ENCODE peak calls at places on chromosomes 11 and 22, in five cellular contexts. X is psoas muscle; A is CD8-positive, alpha-beta memory T cell; K is GM23338; O is fibroblast of mammary gland. C is an unnamed sample.

GRCh38 chr22:50576070-50576469 is 2.2 kb downstream of the CPT1B start:
- DNase-seq in K (peak), A (no peak), X (no peak), O (peak), C (peak)

GRCh38 chr11:9600651-9601040 is 27.2 kb downstream of the WEE1 start:
- DNase-seq in K (no peak), X (no peak), O (no peak), A (no peak), C (peak)

GRCh38 chr11:69799582-69799981 is 19.6 kb downstream of the FGF3 start:
- DNase-seq in A (no peak), X (no peak), O (peak), K (peak), C (no peak)

GRCh38 chr11:125123947-125124633 is 12.7 kb upstream of the TMEM218 start:
- DNase-seq in X (peak), K (peak), A (peak), O (peak), C (peak)

GRCh38 chr22:49954354-49954753 is 6.2 kb upstream of the PIM3 start:
- DNase-seq in O (no peak), K (no peak), X (peak), A (no peak), C (no peak)

GRCh38 chr11:86101941-86102407 is 33.1 kb upstream of the PICALM start:
- DNase-seq in X (no peak), O (peak), K (no peak), A (no peak), C (peak)

GRCh38 chr11:64694821-64695365 is 28.1 kb downstream of the NRXN2 start:
- DNase-seq in A (no peak), K (peak), X (no peak), O (no peak), C (no peak)

GRCh38 chr11:44608654-44609027 is 43.2 kb downstream of the CD82 start:
- DNase-seq in X (no peak), A (no peak), O (no peak), K (no peak), C (no peak)

GRCh38 chr11:112805658-112806057 is 155.6 kb upstream of the NCAM1 start:
- DNase-seq in K (no peak), A (no peak), X (no peak), O (no peak), C (no peak)

GRCh38 chr22:46577361-46578249 is 40.2 kb upstream of the CELSR1 start:
- DNase-seq in X (no peak), A (no peak), K (no peak), O (no peak), C (no peak)

GRCh38 chr11:106391771-106392412 is 314.4 kb downstream of the AASDHPPT start:
- DNase-seq in K (no peak), X (no peak), O (peak), A (no peak), C (peak)

GRCh38 chr11:96219981-96220623 is 122.9 kb downstream of the MAML2 start:
- DNase-seq in K (peak), X (no peak), O (peak), A (no peak), C (peak)

GRCh38 chr11:61514050-61514917 is 5.7 kb downstream of the LRRC10B start:
- DNase-seq in K (peak), A (no peak), X (no peak), O (no peak), C (no peak)

GRCh38 chr22:27993201-27993635 is 74.2 kb upstream of the PITPNB start:
- DNase-seq in A (no peak), X (no peak), O (no peak), K (no peak), C (no peak)

GRCh38 chr11:1761110-1761856 is 2.4 kb downstream of the CTSD start:
- DNase-seq in X (peak), A (no peak), O (no peak), K (no peak), C (no peak)

GRCh38 chr11:23079382-23079813 is 219.1 kb upstream of the CCDC179 start:
- DNase-seq in O (peak), K (no peak), X (no peak), A (no peak), C (peak)

GRCh38 chr11:44968510-44968909 is 17.8 kb upstream of the TP53I11 start:
- DNase-seq in X (no peak), K (no peak), O (no peak), A (no peak), C (no peak)

GRCh38 chr11:125431481-125431880 is 64.6 kb downstream of the FEZ1 start:
- DNase-seq in A (no peak), X (no peak), O (no peak), K (no peak), C (no peak)

GRCh38 chr11:45805305-45806071 is 539 bp downstream of the SLC35C1 start:
- DNase-seq in A (no peak), K (peak), X (peak), O (peak), C (peak)

GRCh38 chr22:37823134-37823985 is at the start of gene GALR3:
- DNase-seq in A (no peak), K (no peak), X (no peak), O (no peak), C (no peak)

GRCh38 chr22:28349114-28349513 is 330.5 kb downstream of the TTC28 start:
- DNase-seq in O (no peak), K (no peak), A (no peak), X (no peak), C (no peak)

GRCh38 chr22:24427500-24428164 is at the start of gene ADORA2A:
- DNase-seq in K (peak), O (no peak), A (peak), X (no peak), C (no peak)

GRCh38 chr11:45045692-45046471 is 95.2 kb upstream of the TP53I11 start:
- DNase-seq in X (peak), O (peak), A (no peak), K (no peak), C (peak)

GRCh38 chr11:316031-316701 is 2.3 kb downstream of the IFITM1 start:
- DNase-seq in X (no peak), O (no peak), K (no peak), A (peak), C (no peak)

GRCh38 chr22:24156146-24156914 is 25.0 kb upstream of the SUSD2 start:
- DNase-seq in K (peak), X (no peak), O (peak), A (peak), C (peak)

GRCh38 chr11:121300313-121300971 is 7.9 kb downstream of the SC5D start:
- DNase-seq in A (no peak), O (peak), K (no peak), X (no peak), C (no peak)

GRCh38 chr22:23894710-23895598 is 771 bp downstream of the MIF start:
- DNase-seq in A (peak), X (peak), O (peak), K (peak), C (peak)

GRCh38 chr11:65927904-65928397 is 8.7 kb downstream of the DRAP1 start:
- DNase-seq in A (peak), O (no peak), X (no peak), K (no peak), C (peak)

GRCh38 chr11:111571829-111572501 is 30.3 kb upstream of the SIK2 start:
- DNase-seq in K (no peak), O (peak), A (no peak), X (no peak), C (no peak)

GRCh38 chr11:35142481-35143207 is 3.7 kb downstream of the CD44 start:
- DNase-seq in O (peak), K (peak), X (no peak), A (no peak), C (peak)
- H3K4me3 ChIP-seq in O (peak), K (no peak), X (no peak), A (peak), C (peak)

GRCh38 chr11:68215087-68215445 is 2.0 kb upstream of the KMT5B start:
- DNase-seq in X (no peak), A (no peak), O (no peak), K (no peak), C (no peak)
- H3K4me3 ChIP-seq in X (no peak), A (no peak), O (no peak), K (no peak), C (no peak)

DNA sequence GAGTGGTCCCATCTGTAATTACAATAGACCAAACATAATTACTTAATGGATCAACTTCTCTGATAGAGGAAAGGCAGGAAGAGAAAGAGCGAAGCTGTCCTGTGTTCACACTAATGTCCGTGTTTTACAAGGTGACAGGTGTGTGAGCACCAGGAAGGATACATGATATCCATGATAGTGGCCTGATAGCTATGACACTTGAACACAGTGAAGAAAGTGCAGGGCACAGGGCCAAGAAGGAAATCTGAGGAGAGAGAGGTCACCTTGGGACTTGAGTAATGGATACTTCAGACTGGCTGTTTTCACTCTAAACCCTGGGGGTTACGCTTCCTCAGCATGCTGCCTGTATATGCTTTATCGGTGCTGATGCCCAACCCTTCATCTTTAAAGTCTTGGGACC is 29.4 kb downstream of the TUB start:
- DNase-seq in O (no peak), K (no peak), X (no peak), A (no peak), C (no peak)
- H3K4me3 ChIP-seq in O (no peak), K (no peak), X (no peak), A (no peak), C (no peak)

GRCh38 chr11:73141031-73141308 is 1.1 kb downstream of the FCHSD2 start:
- DNase-seq in A (no peak), K (no peak), X (peak), O (peak), C (no peak)

GRCh38 chr11:73141309-73142127 is 600 bp downstream of the FCHSD2 start:
- DNase-seq in A (peak), K (peak), O (peak), X (peak), C (peak)

GRCh38 chr11:73142128-73142377 is at the start of gene FCHSD2:
- DNase-seq in A (no peak), X (no peak), O (no peak), K (no peak), C (no peak)

GRCh38 chr11:73139476-73140198 is 2.5 kb downstream of the FCHSD2 start:
- DNase-seq in O (peak), K (no peak), A (no peak), X (no peak), C (peak)

GRCh38 chr11:73140213-73141030 is 1.7 kb downstream of the FCHSD2 start:
- DNase-seq in A (no peak), O (peak), X (peak), K (peak), C (peak)
- H3K4me3 ChIP-seq in A (peak), O (peak), X (peak), K (peak), C (peak)

GRCh38 chr11:128482092-128482491 is 105.3 kb downstream of the ETS1 start:
- DNase-seq in K (no peak), O (no peak), A (no peak), X (no peak), C (no peak)

GRCh38 chr11:128484172-128484571 is 103.2 kb downstream of the ETS1 start:
- DNase-seq in O (no peak), K (peak), A (no peak), X (no peak), C (no peak)

GRCh38 chr11:128483211-128483788 is 104.1 kb downstream of the ETS1 start:
- DNase-seq in X (no peak), A (no peak), O (no peak), K (no peak), C (no peak)

GRCh38 chr11:128481135-128481534 is 106.2 kb downstream of the ETS1 start:
- DNase-seq in X (no peak), K (no peak), A (no peak), O (peak), C (peak)

DNA sequence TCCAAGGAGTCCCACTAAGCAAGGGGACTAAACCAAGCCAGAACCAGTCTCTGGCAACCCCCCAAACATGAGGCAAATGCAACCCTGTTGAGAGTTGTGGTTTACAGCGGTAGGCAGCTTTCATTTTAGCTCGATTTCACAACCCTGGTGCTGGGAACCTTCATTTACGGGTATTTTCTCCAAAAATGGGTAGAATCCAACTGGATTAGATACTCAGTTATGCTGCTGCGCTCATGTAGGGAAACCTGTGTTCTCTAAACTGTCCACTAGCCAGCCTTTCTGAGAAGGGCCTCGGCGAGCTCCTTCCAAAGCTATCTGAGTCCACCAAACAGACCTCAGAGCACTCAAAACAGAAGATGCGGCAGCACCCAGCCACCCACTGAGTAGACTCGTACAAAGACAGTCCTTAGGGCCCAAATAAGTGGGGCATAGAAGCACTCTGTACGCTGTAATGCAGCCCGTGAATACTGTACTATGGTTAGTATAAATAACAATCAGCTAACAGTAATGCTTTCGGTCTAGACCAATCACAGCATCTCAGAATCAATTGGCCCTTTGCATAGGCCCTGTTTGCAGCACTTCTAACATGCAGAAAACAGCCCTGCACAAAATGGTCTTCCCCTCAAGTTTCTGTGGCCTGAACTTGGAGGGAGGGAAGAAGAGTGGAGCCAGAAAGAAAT is 104.7 kb downstream of the ETS1 start:
- DNase-seq in K (no peak), O (peak), X (peak), A (peak), C (peak)
- H3K4me3 ChIP-seq in K (no peak), O (no peak), X (peak), A (peak), C (no peak)

DNA sequence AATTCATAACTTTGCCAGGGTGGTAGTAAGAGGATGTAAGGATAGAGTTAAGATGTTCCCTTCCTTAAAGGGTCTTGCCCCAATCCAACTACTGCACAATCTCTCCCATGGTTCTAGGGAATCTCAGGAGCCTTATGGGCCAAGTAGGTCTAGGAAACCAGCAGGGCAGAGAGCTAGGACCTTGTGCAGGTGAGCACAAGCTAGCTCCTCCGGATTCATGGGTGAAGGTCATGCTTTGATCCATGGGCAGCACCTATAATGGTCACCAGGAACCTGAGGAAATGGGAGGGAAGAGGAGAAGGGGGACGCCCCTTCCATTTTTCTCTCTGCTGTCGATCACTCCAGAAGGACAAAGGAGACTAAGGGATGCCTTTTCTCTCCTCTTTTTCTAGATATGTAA is 16.8 kb downstream of the KCNJ11 start:
- DNase-seq in A (no peak), X (no peak), O (peak), K (peak), C (peak)
- H3K4me3 ChIP-seq in A (no peak), X (no peak), O (no peak), K (no peak), C (no peak)

GRCh38 chr11:47410404-47411264 is 2.2 kb downstream of the SLC39A13 start:
- DNase-seq in K (no peak), A (no peak), X (no peak), O (no peak), C (no peak)

GRCh38 chr11:47408598-47409439 is 429 bp downstream of the SLC39A13 start:
- DNase-seq in A (no peak), K (peak), X (peak), O (peak), C (peak)

GRCh38 chr11:47407746-47408590 is at the start of gene SLC39A13:
- DNase-seq in X (peak), O (peak), K (peak), A (peak), C (peak)

GRCh38 chr11:47412152-47412746 is 3.9 kb downstream of the SLC39A13 start:
- DNase-seq in X (peak), O (peak), K (peak), A (peak), C (peak)

DNA sequence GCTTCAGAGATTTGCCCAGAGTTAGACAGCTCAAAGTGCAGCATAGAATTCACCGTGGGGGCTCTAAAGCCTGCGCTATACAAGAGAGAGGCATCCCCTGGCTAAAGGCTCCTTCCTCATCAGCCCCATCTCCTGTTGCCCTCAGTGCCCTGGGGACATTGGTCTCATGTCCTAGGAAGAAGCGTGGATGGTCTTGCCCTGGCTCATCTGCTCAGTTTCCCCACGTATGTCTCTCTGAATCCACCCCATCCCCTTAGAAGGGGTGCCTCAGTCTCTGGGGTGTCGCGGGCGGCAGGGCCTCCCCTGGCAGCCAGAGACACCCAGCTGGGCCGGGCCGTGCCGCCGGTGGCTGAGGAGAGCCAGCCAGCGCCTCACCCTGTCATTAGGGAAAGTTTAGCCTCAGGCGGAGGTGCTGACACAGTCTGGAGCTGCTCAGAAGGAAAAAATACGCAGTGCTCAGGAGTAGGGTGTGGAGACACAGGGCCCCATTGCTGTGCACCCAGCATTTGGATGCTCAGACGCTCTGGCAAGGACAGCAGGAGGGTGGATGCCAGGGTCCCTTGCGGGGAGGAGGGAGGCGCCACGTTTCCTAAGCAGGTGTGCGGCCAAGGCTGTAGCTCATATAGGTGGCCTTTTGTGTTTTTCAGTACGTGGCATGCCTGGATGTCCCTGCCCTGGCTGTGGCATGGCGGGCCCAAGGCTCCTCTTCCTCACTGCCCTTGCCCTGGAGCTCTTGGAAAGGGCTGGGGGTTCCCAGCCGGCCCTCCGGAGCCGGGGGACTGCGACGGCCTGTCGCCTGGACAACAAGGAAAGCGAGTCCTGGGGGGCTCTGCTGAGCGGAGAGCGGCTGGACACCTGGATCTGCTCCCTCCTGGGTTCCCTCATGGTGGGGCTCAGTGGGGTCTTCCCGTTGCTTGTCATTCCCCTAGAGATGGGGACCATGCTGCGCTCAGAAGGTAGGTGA is 1.3 kb downstream of the SLC39A13 start:
- DNase-seq in X (no peak), K (no peak), O (no peak), A (no peak), C (peak)
- H3K4me3 ChIP-seq in X (peak), K (peak), O (peak), A (peak), C (peak)